ENCODE peak calls at places on chromosomes 11 and 22, in six cellular contexts. C is stimulated activated naive CD8-positive, alpha-beta T cell treated with anti-CD3 and anti-CD28 coated beads, Interleukin-15, Interleukin-2, amounts not matched to agents 100 U/mL and 50 U/mL, for 24 hours; G is T-helper 17 cell; U is GOT3; S is T1000; A is fibroblast of the conjunctiva. Z is an unnamed sample.

GRCh38 chr22:19463491-19464469 is 15.2 kb downstream of the UFD1 start:
- DNase-seq in C (no peak), G (no peak), U (no peak), S (peak; percentile 79), A (no peak), Z (no peak)

GRCh38 chr11:18063131-18063530 is 17.1 kb upstream of the TPH1 start:
- DNase-seq in C (no peak), G (no peak), U (no peak), S (no peak), A (no peak), Z (no peak)

GRCh38 chr22:27133951-27134664 is 476.7 kb downstream of the MIAT start:
- DNase-seq in C (peak; percentile 21), G (no peak), U (no peak), S (peak; percentile 42), A (peak; percentile 63), Z (peak; percentile 80)

GRCh38 chr11:121794671-121795070 is 321.3 kb downstream of the BLID start:
- DNase-seq in C (no peak), G (no peak), U (no peak), S (no peak), A (no peak), Z (no peak)

GRCh38 chr11:63536669-63537292 is at the start of gene PLAAT4:
- DNase-seq in C (peak; percentile 28), G (no peak), U (no peak), S (no peak), A (peak; percentile 43), Z (no peak)

GRCh38 chr11:57479925-57480324 is 19.6 kb downstream of the RTN4RL2 start:
- DNase-seq in C (no peak), G (no peak), U (no peak), S (no peak), A (no peak), Z (no peak)

GRCh38 chr22:24284747-24285203 is 14.1 kb downstream of the SPECC1L start:
- DNase-seq in C (no peak), G (no peak), U (no peak), S (no peak), A (no peak), Z (no peak)

GRCh38 chr11:11979487-11980117 is 28.8 kb downstream of the DKK3 start:
- DNase-seq in C (no peak), G (no peak), U (no peak), S (no peak), A (no peak), Z (no peak)

GRCh38 chr11:126115820-126116319 is 53.2 kb upstream of the CDON start:
- DNase-seq in C (no peak), G (no peak), U (peak; percentile 4), S (no peak), A (peak; percentile 86), Z (no peak)

GRCh38 chr22:24003887-24004286 is 1.4 kb downstream of the GSTT4 start:
- DNase-seq in C (no peak), G (no peak), U (no peak), S (no peak), A (no peak), Z (no peak)

GRCh38 chr11:47983464-47984397 is 3.4 kb downstream of the PTPRJ start:
- DNase-seq in C (no peak), G (no peak), U (no peak), S (no peak), A (no peak), Z (peak; percentile 11)

GRCh38 chr11:107018902-107019493 is 722 bp upstream of the GUCY1A2 start:
- DNase-seq in C (peak; percentile 7), G (no peak), U (no peak), S (peak; percentile 35), A (peak; percentile 27), Z (peak; percentile 47)

GRCh38 chr11:81658722-81659121 is 1074.9 kb downstream of the FAM181B start:
- DNase-seq in C (no peak), G (no peak), U (no peak), S (no peak), A (no peak), Z (peak; percentile 33)

GRCh38 chr22:27554841-27555456 is 246.6 kb downstream of the MN1 start:
- DNase-seq in C (no peak), G (no peak), U (no peak), S (no peak), A (no peak), Z (no peak)

GRCh38 chr22:45997077-45997774 is 20.3 kb upstream of the WNT7B start:
- DNase-seq in C (no peak), G (no peak), U (peak; percentile 82), S (peak; percentile 71), A (peak; percentile 93), Z (no peak)

GRCh38 chr11:10925149-10925926 is 67.5 kb upstream of the ZBED5 start:
- DNase-seq in C (no peak), G (no peak), U (no peak), S (no peak), A (no peak), Z (no peak)

GRCh38 chr11:72951193-72951592 is 137.0 kb downstream of the ATG16L2 start:
- DNase-seq in C (no peak), G (no peak), U (no peak), S (no peak), A (peak; percentile 32), Z (no peak)

GRCh38 chr11:20162340-20162739 is 2.1 kb upstream of the DBX1 start:
- DNase-seq in C (no peak), G (no peak), U (no peak), S (no peak), A (no peak), Z (no peak)

GRCh38 chr11:64355078-64355940 is 3.7 kb upstream of the RPS6KA4 start:
- DNase-seq in C (peak; percentile 77), G (no peak), U (peak; percentile 46), S (peak; percentile 84), A (peak; percentile 58), Z (no peak)

GRCh38 chr11:18394928-18395734 is 768 bp downstream of the LDHA start:
- DNase-seq in C (peak; percentile 29), G (no peak), U (no peak), S (no peak), A (no peak), Z (no peak)

GRCh38 chr11:48063424-48063978 is 83.1 kb downstream of the PTPRJ start:
- DNase-seq in C (no peak), G (no peak), U (no peak), S (no peak), A (peak; percentile 93), Z (peak; percentile 57)

GRCh38 chr11:1559103-1559951 is 12.7 kb downstream of the DUSP8 start:
- DNase-seq in C (no peak), G (no peak), U (peak; percentile 35), S (peak; percentile 94), A (peak; percentile 73), Z (peak; percentile 31)

GRCh38 chr11:27228232-27228631 is 134.8 kb downstream of the CCDC34 start:
- DNase-seq in C (no peak), G (no peak), U (no peak), S (no peak), A (no peak), Z (no peak)

GRCh38 chr11:19607656-19608360 is 104.8 kb upstream of the NAV2 start:
- DNase-seq in C (no peak), G (no peak), U (no peak), S (no peak), A (no peak), Z (no peak)

GRCh38 chr22:36756031-36756430 is 19.9 kb downstream of the IFT27 start:
- DNase-seq in C (no peak), G (no peak), U (no peak), S (no peak), A (no peak), Z (no peak)

GRCh38 chr11:45607995-45608394 is 57.4 kb downstream of the CHST1 start:
- DNase-seq in C (no peak), G (no peak), U (no peak), S (no peak), A (no peak), Z (no peak)

GRCh38 chr11:58318532-58318931 is 40.3 kb downstream of the OR5B17 start:
- DNase-seq in C (no peak), G (no peak), U (no peak), S (no peak), A (no peak), Z (no peak)

GRCh38 chr11:84889556-84889955 is 737.6 kb downstream of the DLG2 start:
- DNase-seq in C (no peak), G (no peak), U (no peak), S (no peak), A (no peak), Z (no peak)

GRCh38 chr11:134915212-134915611 is 503.2 kb upstream of the B3GAT1 start:
- DNase-seq in C (no peak), G (no peak), U (no peak), S (no peak), A (no peak), Z (no peak)

GRCh38 chr11:35111171-35112055 is 27.6 kb upstream of the CD44 start:
- DNase-seq in C (no peak), G (no peak), U (peak; percentile 46), S (peak; percentile 53), A (no peak), Z (no peak)

GRCh38 chr22:30968015-30968923 is at the start of gene MORC2:
- DNase-seq in C (no peak), G (no peak), U (no peak), S (no peak), A (peak; percentile 9), Z (no peak)

Z was measured in SW 1271.